ENCODE peak calls at places on chromosomes 13 and 19, in four cellular contexts. R, Q, G and M are unnamed samples.
A peak's percentile ranks its signal among the peaks of the same experiment; 100 is the strongest.

GRCh38 chr13:107650081-107650701 is 565.1 kb downstream of the LIG4 start:
- DNase-seq in R (no peak), G (peak; percentile 51), Q (no peak), M (peak; percentile 33)

GRCh38 chr19:17406039-17406886 is 833 bp upstream of the BST2 start:
- DNase-seq in G (no peak), R (no peak), Q (no peak), M (no peak)

GRCh38 chr13:30045916-30046704 is 195.7 kb upstream of the UBL3 start:
- DNase-seq in Q (peak; percentile 79), R (no peak), G (no peak), M (no peak)

GRCh38 chr13:80476953-80477352 is 136.0 kb upstream of the SPRY2 start:
- DNase-seq in R (no peak), Q (no peak), G (no peak), M (no peak)

GRCh38 chr13:113759525-113760137 is 605 bp downstream of the TMEM255B start:
- DNase-seq in G (peak; percentile 48), Q (no peak), R (peak; percentile 7), M (peak; percentile 29)

GRCh38 chr19:51440846-51441409 is 17.3 kb downstream of the SIGLEC8 start:
- DNase-seq in Q (no peak), R (no peak), G (no peak), M (no peak)

GRCh38 chr13:93752506-93752905 is 525.9 kb downstream of the GPC6 start:
- DNase-seq in G (no peak), Q (no peak), R (no peak), M (no peak)

GRCh38 chr19:12769689-12770088 is 5.7 kb downstream of the HOOK2 start:
- DNase-seq in R (no peak), G (no peak), Q (no peak), M (no peak)

GRCh38 chr19:38019427-38019724 is 112.4 kb downstream of the SIPA1L3 start:
- DNase-seq in G (no peak), R (no peak), Q (no peak), M (no peak)

DNA sequence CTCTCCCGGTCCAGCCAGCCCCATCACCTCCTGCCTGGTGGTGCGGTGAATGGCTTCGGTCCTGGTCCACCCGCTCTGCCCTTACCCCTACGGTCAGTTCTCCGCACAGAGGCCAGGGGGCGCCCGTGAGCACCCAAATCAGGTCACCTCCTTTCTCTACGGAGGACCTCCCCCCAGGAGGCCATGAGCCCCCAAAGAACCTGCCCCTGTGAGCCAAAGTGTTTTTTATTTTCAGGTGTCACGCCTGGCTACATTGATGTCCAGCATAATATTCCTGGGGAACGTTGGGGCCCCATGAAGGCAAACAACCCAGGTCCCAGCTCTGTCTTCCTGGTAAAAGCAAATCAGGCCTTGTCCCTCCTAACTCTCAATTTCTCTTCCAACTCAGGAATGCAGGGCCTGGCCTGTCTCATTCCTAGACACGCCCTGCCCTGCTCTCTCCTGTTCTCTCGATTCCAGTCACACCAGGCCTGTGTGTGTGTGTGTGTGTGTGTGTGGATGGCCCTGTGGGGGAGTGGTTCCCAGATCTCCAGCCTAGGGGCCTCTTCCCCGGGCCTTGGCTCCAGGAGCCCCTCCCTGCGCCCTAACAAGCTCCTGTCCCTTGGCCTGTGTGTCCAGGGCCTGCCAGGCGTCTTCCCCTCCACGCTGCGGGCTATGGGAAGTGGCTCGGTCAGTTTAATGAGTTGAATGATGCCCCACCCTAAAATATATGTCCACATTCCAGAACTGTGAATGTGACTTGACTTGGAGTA is 9.7 kb upstream of the GIPC1 start:
- DNase-seq in R (peak; percentile 68), Q (no peak), G (no peak), M (no peak)
- H3K27ac ChIP-seq in R (peak overlapping the region; percentile 100), Q (no peak overlapping the region), G (no peak overlapping the region), M (peak overlapping the region; percentile 48)

DNA sequence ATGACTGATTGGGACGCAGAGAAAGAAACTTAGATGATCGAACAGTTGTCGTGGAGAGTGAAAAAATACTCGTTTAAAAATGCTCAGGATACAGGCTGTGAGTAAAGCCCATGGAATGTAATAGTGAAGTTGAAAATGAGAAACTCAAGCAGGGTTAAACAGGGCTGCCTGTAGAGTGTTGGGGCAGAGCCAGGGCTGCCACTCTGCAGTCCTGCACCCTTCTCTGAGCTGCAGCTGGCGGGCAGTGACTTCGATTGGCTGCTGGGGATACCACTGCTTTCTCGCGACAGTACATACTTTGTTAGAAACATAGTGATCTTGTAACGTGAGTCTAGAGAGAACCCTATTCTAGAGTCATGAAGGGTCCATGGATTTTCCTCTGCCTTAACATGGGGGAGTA is 95.4 kb downstream of the ARHGEF7 start:
- DNase-seq in G (no peak), R (no peak), Q (no peak), M (no peak)
- TF ChIP-seq EP300 in G (no peak), R (no peak), Q (no peak), M (peak; percentile 25)

GRCh38 chr19:45577111-45577905 is 7.3 kb downstream of the OPA3 start:
- DNase-seq in Q (no peak), R (peak; percentile 82), G (peak; percentile 80), M (no peak)
- H3K27ac ChIP-seq in Q (peak overlapping the region; percentile 68), R (peak overlapping the region; percentile 85), G (no peak overlapping the region), M (no peak overlapping the region)

GRCh38 chr19:50362030-50362412 is 3.4 kb downstream of the NAPSA start:
- DNase-seq in G (no peak), R (no peak), Q (no peak), M (no peak)

GRCh38 chr19:50361290-50362029 is 4.0 kb downstream of the NAPSA start:
- DNase-seq in Q (no peak), G (no peak), R (no peak), M (no peak)

GRCh38 chr19:50365434-50366306 is at the start of gene NAPSA:
- DNase-seq in R (no peak), G (no peak), Q (no peak), M (no peak)

GRCh38 chr19:50359432-50359818 is 6.0 kb downstream of the NAPSA start:
- DNase-seq in R (no peak), Q (no peak), G (no peak), M (no peak)

GRCh38 chr19:50362656-50363424 is 2.6 kb downstream of the NAPSA start:
- DNase-seq in G (no peak), Q (no peak), R (no peak), M (no peak)
- TF ChIP-seq EP300 in G (no peak), Q (no peak), R (no peak), M (no peak)

GRCh38 chr13:82627183-82627582 is 1255.1 kb downstream of the SLITRK1 start:
- DNase-seq in G (no peak), Q (no peak), R (no peak), M (no peak)
- H3K27ac ChIP-seq in G (no peak overlapping the region), Q (no peak overlapping the region), R (no peak overlapping the region), M (no peak overlapping the region)

GRCh38 chr19:41416194-41416674 is 10.9 kb downstream of the B3GNT8 start:
- DNase-seq in G (no peak), R (no peak), Q (no peak), M (no peak)
- TF ChIP-seq EP300 in G (no peak), R (no peak), Q (no peak), M (no peak)

DNA sequence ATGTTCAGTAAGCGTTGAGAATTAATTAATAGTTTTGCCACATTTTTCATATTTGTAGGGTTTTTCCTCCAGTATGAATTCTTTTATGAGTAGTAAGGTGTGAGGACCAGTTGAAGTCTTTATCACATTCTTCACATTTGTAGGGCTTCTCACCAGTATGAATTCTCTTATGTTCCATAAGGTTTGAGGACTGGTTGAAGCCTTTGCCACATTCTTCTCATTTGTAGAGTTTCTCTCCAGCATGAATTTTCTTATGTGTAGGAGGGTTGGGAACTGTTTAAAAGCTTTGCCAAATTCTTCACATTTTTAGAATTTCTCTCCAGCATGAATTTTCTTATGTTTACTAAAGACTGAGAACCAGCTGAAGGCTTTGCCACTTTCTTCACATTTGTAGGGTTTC is 40.3 kb downstream of the ZNF208 start:
- DNase-seq in G (no peak), R (no peak), Q (no peak), M (no peak)
- H3K27ac ChIP-seq in G (no peak overlapping the region), R (no peak overlapping the region), Q (no peak overlapping the region), M (no peak overlapping the region)

DNA sequence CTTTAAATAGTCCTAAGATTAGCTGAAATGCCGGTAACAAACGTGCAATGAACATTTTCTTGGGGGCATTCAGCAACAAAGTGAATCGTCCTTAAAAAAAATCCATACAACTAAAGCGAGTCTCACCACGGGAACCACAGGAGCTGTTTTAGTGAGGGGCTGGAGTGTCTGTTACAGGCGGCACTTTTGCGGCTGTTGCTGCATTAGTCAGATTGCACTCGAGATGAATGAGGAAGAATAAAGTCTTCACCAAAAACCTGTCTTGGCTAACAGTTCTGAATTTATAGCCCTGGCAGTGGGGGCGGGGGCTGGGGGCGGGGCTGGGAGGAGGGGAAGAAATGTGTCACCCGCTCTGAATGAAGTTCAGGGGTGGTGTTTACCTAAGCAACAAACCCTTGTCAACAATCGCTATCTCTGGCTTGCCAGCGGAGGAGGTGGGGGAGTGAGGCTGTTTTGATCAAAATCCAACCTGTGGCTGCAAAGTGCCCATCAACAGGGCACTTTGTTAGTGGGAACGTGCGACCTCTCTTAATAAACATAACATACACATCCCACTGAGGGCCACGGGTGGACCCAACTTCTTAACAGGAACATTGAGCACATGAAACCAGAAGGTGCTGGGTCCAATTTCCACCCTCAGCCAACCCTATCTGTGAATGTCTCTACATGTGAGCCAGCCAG is 44.5 kb downstream of the RFX2 start:
- DNase-seq in Q (no peak), R (peak; percentile 66), G (no peak), M (no peak)
- TF ChIP-seq EP300 in Q (no peak), R (no peak), G (no peak), M (no peak)

DNA sequence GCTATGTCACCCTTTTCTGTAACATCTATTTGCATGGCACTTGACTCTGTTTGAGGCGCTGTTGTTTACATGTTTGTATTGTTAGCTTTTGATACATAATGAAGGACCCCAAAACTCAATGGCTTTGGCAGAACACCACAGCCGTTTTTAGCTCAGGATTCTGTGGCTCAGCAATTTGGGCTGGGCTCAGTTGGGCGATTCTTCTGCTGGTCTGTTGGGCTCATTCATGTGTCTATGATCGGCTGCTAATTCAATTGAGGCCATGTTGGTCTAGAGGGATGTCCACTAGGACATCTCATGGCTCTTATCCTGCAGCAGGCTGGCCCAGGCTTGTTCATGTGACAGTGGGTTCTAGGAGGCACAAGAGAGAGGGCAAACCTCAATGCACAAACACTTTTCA is 33.9 kb downstream of the VSTM2B start:
- DNase-seq in Q (no peak), R (no peak), G (no peak), M (no peak)
- H3K27ac ChIP-seq in Q (no peak overlapping the region), R (no peak overlapping the region), G (no peak overlapping the region), M (no peak overlapping the region)